ENCODE peak calls at places on chromosomes 4 and X, in nine cellular contexts. One of them, this sample, is unnamed. For H3K4me1 and H3K27me3, the result is how much of the 10 kb centered on the place peaks cover.

GRCh38 chr4:602559-602942 is 22.8 kb upstream of the PDE6B start:
- DNase-seq in small intestine: peak
- DNase-seq in right lobe of liver: no peak
- DNase-seq in K562: peak
- DNase-seq in SJSA1: no peak
- DNase-seq in lower lobe of right lung: peak
- DNase-seq in cardiac muscle cell: peak
- DNase-seq in PC-9: peak
- DNase-seq in endothelial cell of umbilical vein: no peak
- DNase-seq in this sample: no peak

GRCh38 chrX:131812847-131813825 is 210.0 kb upstream of the STK26 start:
- DNase-seq in K562: peak
- DNase-seq in right lobe of liver: peak
- DNase-seq in cardiac muscle cell: no peak
- DNase-seq in lower lobe of right lung: no peak
- DNase-seq in PC-9: no peak
- DNase-seq in SJSA1: no peak
- DNase-seq in endothelial cell of umbilical vein: peak
- DNase-seq in small intestine: peak
- DNase-seq in this sample: peak

GRCh38 chrX:16124201-16124600 is 836 bp downstream of the GRPR start:
- DNase-seq in lower lobe of right lung: no peak
- DNase-seq in endothelial cell of umbilical vein: no peak
- DNase-seq in SJSA1: no peak
- DNase-seq in right lobe of liver: no peak
- DNase-seq in small intestine: no peak
- DNase-seq in PC-9: no peak
- DNase-seq in cardiac muscle cell: no peak
- DNase-seq in K562: no peak
- DNase-seq in this sample: no peak

GRCh38 chr4:80017125-80017854 is 55.7 kb downstream of the ANTXR2 start:
- DNase-seq in SJSA1: peak
- DNase-seq in small intestine: peak
- DNase-seq in PC-9: peak
- DNase-seq in K562: no peak
- DNase-seq in cardiac muscle cell: peak
- DNase-seq in lower lobe of right lung: no peak
- DNase-seq in right lobe of liver: no peak
- DNase-seq in endothelial cell of umbilical vein: peak
- DNase-seq in this sample: peak

GRCh38 chr4:90979551-90979950 is 852.4 kb downstream of the CCSER1 start:
- DNase-seq in small intestine: no peak
- DNase-seq in PC-9: no peak
- DNase-seq in right lobe of liver: no peak
- DNase-seq in SJSA1: no peak
- DNase-seq in cardiac muscle cell: no peak
- DNase-seq in endothelial cell of umbilical vein: no peak
- DNase-seq in K562: no peak
- DNase-seq in lower lobe of right lung: no peak
- DNase-seq in this sample: no peak

GRCh38 chr4:54587516-54587915 is 70.2 kb upstream of the KIT start:
- DNase-seq in SJSA1: no peak
- DNase-seq in PC-9: no peak
- DNase-seq in endothelial cell of umbilical vein: no peak
- DNase-seq in right lobe of liver: no peak
- DNase-seq in cardiac muscle cell: no peak
- DNase-seq in K562: no peak
- DNase-seq in lower lobe of right lung: no peak
- DNase-seq in small intestine: no peak
- DNase-seq in this sample: no peak

GRCh38 chr4:143178923-143179322 is 5.8 kb upstream of the USP38 start:
- DNase-seq in PC-9: no peak
- DNase-seq in endothelial cell of umbilical vein: no peak
- DNase-seq in small intestine: peak
- DNase-seq in SJSA1: no peak
- DNase-seq in cardiac muscle cell: no peak
- DNase-seq in K562: no peak
- DNase-seq in right lobe of liver: no peak
- DNase-seq in lower lobe of right lung: no peak
- DNase-seq in this sample: no peak

GRCh38 chrX:9153299-9153698 is 119.4 kb upstream of the FAM9B start:
- DNase-seq in cardiac muscle cell: no peak
- DNase-seq in small intestine: no peak
- DNase-seq in right lobe of liver: no peak
- DNase-seq in PC-9: peak
- DNase-seq in endothelial cell of umbilical vein: peak
- DNase-seq in lower lobe of right lung: no peak
- DNase-seq in K562: no peak
- DNase-seq in SJSA1: peak
- DNase-seq in this sample: no peak

GRCh38 chrX:39313149-39313548 is 511.9 kb downstream of the MID1IP1 start:
- DNase-seq in lower lobe of right lung: no peak
- DNase-seq in right lobe of liver: no peak
- DNase-seq in small intestine: peak
- DNase-seq in cardiac muscle cell: no peak
- DNase-seq in SJSA1: no peak
- DNase-seq in PC-9: no peak
- DNase-seq in K562: no peak
- DNase-seq in endothelial cell of umbilical vein: no peak
- DNase-seq in this sample: no peak

GRCh38 chrX:35166023-35166422 is 223.4 kb downstream of the FAM47B start:
- DNase-seq in endothelial cell of umbilical vein: peak
- DNase-seq in PC-9: no peak
- DNase-seq in small intestine: no peak
- DNase-seq in lower lobe of right lung: no peak
- DNase-seq in right lobe of liver: no peak
- DNase-seq in K562: no peak
- DNase-seq in cardiac muscle cell: peak
- DNase-seq in SJSA1: no peak
- DNase-seq in this sample: no peak

GRCh38 chr4:163902417-163902816 is 407.9 kb downstream of the TMA16 start:
- DNase-seq in PC-9: no peak
- DNase-seq in right lobe of liver: no peak
- DNase-seq in small intestine: no peak
- DNase-seq in K562: no peak
- DNase-seq in SJSA1: no peak
- DNase-seq in lower lobe of right lung: no peak
- DNase-seq in cardiac muscle cell: no peak
- DNase-seq in endothelial cell of umbilical vein: no peak
- DNase-seq in this sample: no peak

GRCh38 chr4:182745268-182745667 is 171.9 kb downstream of the DCTD start:
- DNase-seq in small intestine: no peak
- DNase-seq in right lobe of liver: no peak
- DNase-seq in lower lobe of right lung: no peak
- DNase-seq in SJSA1: no peak
- DNase-seq in K562: peak
- DNase-seq in cardiac muscle cell: no peak
- DNase-seq in PC-9: no peak
- DNase-seq in endothelial cell of umbilical vein: peak
- DNase-seq in this sample: no peak

GRCh38 chrX:124223524-124223923 is 108.9 kb upstream of the TEX13D start:
- DNase-seq in endothelial cell of umbilical vein: no peak
- DNase-seq in cardiac muscle cell: peak
- DNase-seq in lower lobe of right lung: no peak
- DNase-seq in K562: peak
- DNase-seq in right lobe of liver: no peak
- DNase-seq in PC-9: no peak
- DNase-seq in SJSA1: no peak
- DNase-seq in small intestine: no peak
- DNase-seq in this sample: peak

GRCh38 chr4:181202249-181202648 is 1041.0 kb upstream of the TENM3 start:
- DNase-seq in small intestine: no peak
- DNase-seq in K562: no peak
- DNase-seq in cardiac muscle cell: no peak
- DNase-seq in right lobe of liver: no peak
- DNase-seq in SJSA1: no peak
- DNase-seq in lower lobe of right lung: no peak
- DNase-seq in endothelial cell of umbilical vein: no peak
- DNase-seq in PC-9: no peak
- DNase-seq in this sample: no peak

GRCh38 chrX:135346975-135347374 is 37.7 kb downstream of the ETDC start:
- DNase-seq in small intestine: no peak
- DNase-seq in endothelial cell of umbilical vein: no peak
- DNase-seq in K562: peak
- DNase-seq in right lobe of liver: no peak
- DNase-seq in cardiac muscle cell: no peak
- DNase-seq in lower lobe of right lung: no peak
- DNase-seq in SJSA1: no peak
- DNase-seq in PC-9: no peak
- DNase-seq in this sample: no peak

DNA sequence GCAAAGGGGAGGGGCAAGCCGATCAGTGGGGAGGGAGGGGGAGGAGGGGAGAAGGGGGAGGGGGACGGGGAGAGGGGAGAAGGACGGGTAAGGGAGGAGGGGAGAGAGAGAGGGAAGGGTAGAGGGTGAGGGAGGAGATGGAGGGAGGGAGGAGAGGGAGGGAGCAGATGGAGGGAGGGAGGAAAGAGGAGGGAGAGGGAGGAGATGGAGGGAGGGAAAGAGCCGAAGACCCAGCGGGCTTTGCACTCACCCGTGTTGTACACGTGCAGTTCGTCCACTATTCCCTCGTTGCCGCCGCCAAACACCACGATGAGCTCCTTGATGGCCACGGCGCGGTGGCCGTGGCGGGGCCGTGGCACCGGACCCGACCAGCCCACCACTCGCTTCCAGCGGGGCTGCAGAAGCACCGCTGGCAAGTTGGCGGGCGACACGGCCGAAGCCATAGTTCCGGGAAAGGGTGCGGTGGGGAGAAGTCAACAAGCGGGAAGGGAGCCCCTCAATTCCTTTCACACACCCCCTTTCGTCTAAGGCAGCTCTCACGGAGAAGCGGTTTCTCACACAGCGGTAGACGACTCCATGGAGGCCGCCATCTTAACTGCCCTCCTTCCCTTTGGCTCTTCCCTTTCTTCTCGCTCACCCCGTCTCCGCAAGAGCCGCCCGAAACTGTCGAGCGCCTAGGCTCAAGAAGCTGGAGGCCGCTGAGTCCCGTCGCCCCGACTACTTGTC is 1.1 kb downstream of the HCFC1 start:
- DNase-seq in SJSA1: peak
- DNase-seq in right lobe of liver: no peak
- DNase-seq in lower lobe of right lung: no peak
- DNase-seq in endothelial cell of umbilical vein: no peak
- DNase-seq in PC-9: no peak
- DNase-seq in small intestine: peak
- DNase-seq in cardiac muscle cell: peak
- DNase-seq in K562: peak
- DNase-seq in this sample: peak
- H3K4me1 ChIP-seq in SJSA1: under half
- H3K4me1 ChIP-seq in right lobe of liver: under half
- H3K4me1 ChIP-seq in lower lobe of right lung: under half
- H3K4me1 ChIP-seq in endothelial cell of umbilical vein: under half
- H3K4me1 ChIP-seq in PC-9: under half
- H3K4me1 ChIP-seq in small intestine: under half
- H3K4me1 ChIP-seq in cardiac muscle cell: under half
- H3K4me1 ChIP-seq in K562: half or more
- H3K4me1 ChIP-seq in this sample: half or more

DNA sequence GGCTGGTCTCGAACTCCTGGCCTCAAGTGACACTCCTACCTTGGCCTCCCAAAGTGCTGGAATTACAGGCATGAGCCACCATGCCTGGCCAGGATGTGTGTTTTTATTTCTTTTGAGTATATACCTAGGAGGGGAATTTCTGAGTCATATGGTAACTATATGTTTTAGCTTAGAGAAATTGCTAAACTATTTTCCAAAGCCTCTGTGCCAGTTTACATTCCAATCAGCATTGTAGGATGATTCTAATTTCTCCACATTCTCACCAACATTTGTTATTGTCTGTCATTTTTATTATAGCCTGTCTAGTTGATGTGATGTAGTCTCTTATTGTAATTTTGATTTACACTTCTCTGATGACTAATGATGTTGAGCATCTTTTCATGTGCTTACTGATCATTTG is 1576.0 kb downstream of the RPA4 start:
- DNase-seq in K562: no peak
- DNase-seq in endothelial cell of umbilical vein: no peak
- DNase-seq in right lobe of liver: no peak
- DNase-seq in small intestine: no peak
- DNase-seq in lower lobe of right lung: no peak
- DNase-seq in SJSA1: no peak
- DNase-seq in PC-9: no peak
- DNase-seq in cardiac muscle cell: no peak
- DNase-seq in this sample: no peak
- H3K27me3 ChIP-seq in K562: under half
- H3K27me3 ChIP-seq in endothelial cell of umbilical vein: under half
- H3K27me3 ChIP-seq in right lobe of liver: under half
- H3K27me3 ChIP-seq in small intestine: under half
- H3K27me3 ChIP-seq in lower lobe of right lung: under half
- H3K27me3 ChIP-seq in SJSA1: under half
- H3K27me3 ChIP-seq in PC-9: under half
- H3K27me3 ChIP-seq in cardiac muscle cell: under half
- H3K27me3 ChIP-seq in this sample: under half

GRCh38 chr4:175499735-175500352 is 312.2 kb downstream of the GPM6A start:
- DNase-seq in K562: no peak
- DNase-seq in endothelial cell of umbilical vein: no peak
- DNase-seq in lower lobe of right lung: no peak
- DNase-seq in PC-9: no peak
- DNase-seq in SJSA1: no peak
- DNase-seq in cardiac muscle cell: no peak
- DNase-seq in small intestine: no peak
- DNase-seq in right lobe of liver: no peak
- DNase-seq in this sample: no peak

GRCh38 chr4:175509320-175509719 is 302.7 kb downstream of the GPM6A start:
- DNase-seq in lower lobe of right lung: no peak
- DNase-seq in cardiac muscle cell: peak
- DNase-seq in SJSA1: no peak
- DNase-seq in right lobe of liver: no peak
- DNase-seq in endothelial cell of umbilical vein: no peak
- DNase-seq in small intestine: no peak
- DNase-seq in PC-9: no peak
- DNase-seq in K562: peak
- DNase-seq in this sample: no peak

DNA sequence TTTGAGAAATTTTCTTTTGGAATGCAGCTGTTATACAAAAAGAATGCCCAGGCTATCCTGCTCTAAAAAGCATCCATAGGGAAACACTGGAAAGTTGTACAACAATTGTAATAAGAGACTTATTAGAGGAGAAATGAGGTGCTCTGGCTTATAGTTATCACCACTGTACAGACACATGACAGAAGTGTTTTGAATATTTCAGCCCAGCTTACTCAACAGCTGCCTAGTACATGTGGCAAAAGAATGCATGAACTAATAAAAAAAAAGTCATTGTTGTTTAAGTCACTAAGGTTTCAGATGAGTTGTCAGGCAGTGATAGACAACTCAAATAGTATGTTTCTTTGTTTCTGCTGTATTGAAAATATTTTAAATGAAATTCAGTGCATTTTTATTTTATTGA is 307.7 kb downstream of the GPM6A start:
- DNase-seq in right lobe of liver: no peak
- DNase-seq in K562: no peak
- DNase-seq in small intestine: no peak
- DNase-seq in PC-9: no peak
- DNase-seq in lower lobe of right lung: no peak
- DNase-seq in SJSA1: no peak
- DNase-seq in cardiac muscle cell: no peak
- DNase-seq in endothelial cell of umbilical vein: no peak
- DNase-seq in this sample: no peak
- H3K27ac ChIP-seq in right lobe of liver: no peak
- H3K27ac ChIP-seq in K562: no peak
- H3K27ac ChIP-seq in small intestine: no peak
- H3K27ac ChIP-seq in PC-9: no peak
- H3K27ac ChIP-seq in lower lobe of right lung: no peak
- H3K27ac ChIP-seq in SJSA1: no peak
- H3K27ac ChIP-seq in cardiac muscle cell: no peak
- H3K27ac ChIP-seq in endothelial cell of umbilical vein: no peak
- H3K27ac ChIP-seq in this sample: no peak

GRCh38 chr4:30835044-30835443 is 114.9 kb downstream of the PCDH7 start:
- DNase-seq in small intestine: no peak
- DNase-seq in right lobe of liver: no peak
- DNase-seq in cardiac muscle cell: no peak
- DNase-seq in endothelial cell of umbilical vein: no peak
- DNase-seq in K562: no peak
- DNase-seq in lower lobe of right lung: peak
- DNase-seq in PC-9: no peak
- DNase-seq in SJSA1: no peak
- DNase-seq in this sample: no peak
- H3K4me1 ChIP-seq in small intestine: under half
- H3K4me1 ChIP-seq in right lobe of liver: under half
- H3K4me1 ChIP-seq in cardiac muscle cell: half or more
- H3K4me1 ChIP-seq in endothelial cell of umbilical vein: under half
- H3K4me1 ChIP-seq in K562: under half
- H3K4me1 ChIP-seq in lower lobe of right lung: under half
- H3K4me1 ChIP-seq in PC-9: under half
- H3K4me1 ChIP-seq in SJSA1: under half
- H3K4me1 ChIP-seq in this sample: under half

This sample was measured in CD4-positive, CD25-positive, alpha-beta regulatory T cell.